ENCODE peak calls at places on chromosomes 7 and 10, in six cellular contexts. C is AG09309, B is cardiac fibroblast, I is fibroblast of mammary gland, A is CD14-positive monocyte, U is neural crest cell. Z is an unnamed sample.
A peak's percentile ranks its signal among the peaks of the same experiment; 100 is the strongest.

GRCh38 chr10:64515975-64516699 is 994.9 kb downstream of the REEP3 start:
- DNase-seq in C (no peak), B (no peak), I (no peak), A (no peak), U (no peak), Z (no peak)

GRCh38 chr10:24744966-24745365 is 21.3 kb upstream of the ARHGAP21 start:
- DNase-seq in C (no peak), B (no peak), I (no peak), A (no peak), U (no peak), Z (no peak)

GRCh38 chr10:1096287-1096889 is 40.2 kb downstream of the WDR37 start:
- DNase-seq in C (no peak), B (no peak), I (no peak), A (no peak), U (no peak), Z (no peak)

GRCh38 chr7:82335927-82336326 is 107.7 kb downstream of the CACNA2D1 start:
- DNase-seq in C (no peak), B (peak; percentile 19), I (peak; percentile 60), A (no peak), U (no peak), Z (no peak)

GRCh38 chr10:3173173-3173878 is 744 bp upstream of the PITRM1 start:
- DNase-seq in C (no peak), B (no peak), I (no peak), A (no peak), U (no peak), Z (no peak)

GRCh38 chr7:131455546-131455945 is 100.9 kb downstream of the PODXL start:
- DNase-seq in C (no peak), B (no peak), I (no peak), A (no peak), U (no peak), Z (no peak)

GRCh38 chr7:131619336-131620305 is 63.2 kb upstream of the PODXL start:
- DNase-seq in C (no peak), B (no peak), I (no peak), A (no peak), U (no peak), Z (no peak)

GRCh38 chr10:563827-564226 is 125.6 kb downstream of the DIP2C start:
- DNase-seq in C (no peak), B (no peak), I (no peak), A (no peak), U (no peak), Z (no peak)

GRCh38 chr7:114900127-114900526 is 21.8 kb upstream of the MDFIC start:
- DNase-seq in C (no peak), B (no peak), I (no peak), A (no peak), U (no peak), Z (no peak)

GRCh38 chr10:23417254-23417653 is 21.6 kb upstream of the OTUD1 start:
- DNase-seq in C (no peak), B (no peak), I (no peak), A (no peak), U (no peak), Z (no peak)

GRCh38 chr10:23408330-23408976 is 30.4 kb upstream of the OTUD1 start:
- DNase-seq in C (no peak), B (peak; percentile 31), I (peak; percentile 67), A (no peak), U (no peak), Z (no peak)

GRCh38 chr10:23413629-23414089 is 25.2 kb upstream of the OTUD1 start:
- DNase-seq in C (no peak), B (no peak), I (no peak), A (no peak), U (no peak), Z (peak; percentile 39)

GRCh38 chr10:23406409-23406808 is 32.5 kb upstream of the OTUD1 start:
- DNase-seq in C (no peak), B (no peak), I (no peak), A (no peak), U (no peak), Z (no peak)

DNA sequence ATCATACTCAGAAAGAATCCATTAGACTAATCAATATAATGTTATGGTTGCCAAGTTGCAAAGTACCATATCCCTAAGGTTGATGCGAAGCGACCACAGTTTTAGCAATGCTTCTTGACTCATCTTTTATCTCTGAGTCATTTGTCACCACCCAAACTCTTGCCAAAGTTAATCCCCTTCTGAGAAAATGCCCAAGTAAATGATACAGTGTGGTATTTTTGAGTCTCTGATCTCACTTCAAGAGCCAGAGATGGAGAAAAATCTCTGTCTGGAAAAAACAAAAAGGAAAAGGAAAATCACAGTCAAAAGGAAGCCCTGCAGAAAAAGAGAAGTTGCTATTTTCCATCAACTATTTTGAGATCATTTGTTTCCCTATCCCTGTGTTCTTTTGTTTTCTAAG is 26.7 kb upstream of the OTUD1 start:
- DNase-seq in C (no peak), B (peak; percentile 58), I (peak; percentile 77), A (peak; percentile 58), U (no peak), Z (no peak)
- TF ChIP-seq CTCF in C (no peak), B (no peak), I (no peak), A (no peak), U (no peak), Z (no peak)

DNA sequence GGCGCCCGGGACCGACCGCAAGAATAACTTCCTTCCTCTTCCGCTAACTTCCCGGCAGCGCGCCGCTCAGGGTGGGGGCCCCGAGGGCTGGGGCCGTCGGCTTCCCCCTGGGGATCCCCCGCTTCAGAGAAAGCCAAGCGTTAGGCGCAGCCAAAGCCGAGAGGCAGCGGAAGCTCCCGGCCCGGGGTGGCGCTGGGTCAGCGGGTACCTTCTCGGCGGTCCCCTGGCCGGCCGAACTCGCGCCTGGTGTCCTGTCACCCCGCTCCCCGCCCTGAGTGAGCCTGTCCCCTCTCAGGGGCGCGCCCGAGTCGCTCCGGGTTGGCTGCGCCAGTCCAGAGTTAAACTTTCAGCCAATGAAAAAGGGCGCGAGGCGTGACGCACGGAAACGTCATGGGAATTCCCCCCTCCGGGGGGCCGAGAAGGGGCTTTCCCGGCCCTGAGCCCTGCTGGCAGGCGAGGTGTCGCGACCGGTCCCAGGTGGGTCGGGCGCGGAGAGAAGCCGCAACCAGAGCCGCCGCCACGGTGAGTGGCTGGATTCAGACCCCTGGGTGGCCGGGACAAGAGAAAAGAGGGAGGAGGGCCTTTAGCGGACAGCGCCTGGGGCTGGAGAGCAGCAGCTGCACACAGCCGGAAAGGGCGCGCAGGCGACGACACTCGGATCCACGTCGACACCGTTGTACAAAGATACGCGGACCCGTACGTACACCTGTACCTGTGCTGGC is 1.3 kb upstream of the NFKB2 start:
- DNase-seq in C (peak; percentile 40), B (peak; percentile 95), I (peak; percentile 89), A (peak; percentile 99), U (peak; percentile 87), Z (peak; percentile 98)
- TF ChIP-seq CTCF in C (peak; percentile 90), B (peak; percentile 96), I (no peak), A (peak; percentile 65), U (peak; percentile 99), Z (no peak)

DNA sequence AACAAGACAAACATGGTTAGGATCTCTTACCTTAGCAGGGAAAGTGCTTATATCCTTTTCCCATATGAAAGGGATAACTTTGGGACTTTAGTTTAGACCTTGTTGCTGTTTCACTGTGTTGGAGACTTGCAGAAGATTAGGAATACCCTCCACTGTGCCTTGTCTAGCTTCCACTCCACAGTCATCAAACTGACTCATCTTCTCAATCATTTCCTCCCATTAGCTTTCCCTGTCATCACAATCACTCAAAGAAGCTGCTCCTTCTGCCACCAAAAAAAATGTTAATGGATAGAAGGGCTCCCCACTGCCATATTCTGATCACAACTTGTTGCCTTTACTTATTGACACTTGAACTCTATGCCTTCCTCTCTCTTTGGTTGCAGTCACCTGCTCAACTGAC is 16.8 kb downstream of the GNG11 start:
- DNase-seq in C (no peak), B (no peak), I (no peak), A (no peak), U (no peak), Z (no peak)
- TF ChIP-seq CTCF in C (no peak), B (no peak), I (no peak), A (no peak), U (no peak), Z (no peak)

GRCh38 chr10:74000892-74001669 is 3.2 kb downstream of the VCL start:
- DNase-seq in C (no peak), B (no peak), I (no peak), A (no peak), U (no peak), Z (no peak)

GRCh38 chr10:73997806-73998622 is at the start of gene VCL:
- DNase-seq in C (peak; percentile 86), B (peak; percentile 99), I (peak; percentile 96), A (peak; percentile 91), U (peak; percentile 98), Z (peak; percentile 97)

GRCh38 chr10:73997479-73997805 is 474 bp upstream of the VCL start:
- DNase-seq in C (no peak), B (no peak), I (no peak), A (no peak), U (no peak), Z (no peak)

GRCh38 chr10:73999703-74000102 is 1.8 kb downstream of the VCL start:
- DNase-seq in C (no peak), B (peak; percentile 62), I (peak; percentile 46), A (no peak), U (no peak), Z (no peak)

GRCh38 chr10:73998623-73999622 is 1.0 kb downstream of the VCL start:
- DNase-seq in C (no peak), B (peak; percentile 72), I (peak; percentile 93), A (no peak), U (peak; percentile 50), Z (no peak)
- TF ChIP-seq CTCF in C (peak; percentile 75), B (peak; percentile 49), I (peak; percentile 56), A (no peak), U (peak; percentile 53), Z (no peak)

GRCh38 chr10:92573798-92574544 is at the start of gene IDE:
- DNase-seq in C (no peak), B (peak; percentile 90), I (peak; percentile 82), A (peak; percentile 82), U (peak; percentile 87), Z (peak; percentile 90)
- TF ChIP-seq CTCF in C (peak; percentile 94), B (peak; percentile 86), I (peak; percentile 63), A (no peak), U (peak; percentile 79), Z (peak; percentile 94)

GRCh38 chr7:112420236-112420945 is 29.9 kb upstream of the IFRD1 start:
- DNase-seq in C (no peak), B (peak; percentile 37), I (peak; percentile 48), A (no peak), U (no peak), Z (no peak)

GRCh38 chr7:112419543-112420130 is 30.6 kb upstream of the IFRD1 start:
- DNase-seq in C (no peak), B (no peak), I (no peak), A (no peak), U (no peak), Z (no peak)

GRCh38 chr7:112423987-112424386 is 26.3 kb upstream of the IFRD1 start:
- DNase-seq in C (no peak), B (no peak), I (no peak), A (no peak), U (no peak), Z (no peak)

GRCh38 chr7:112422842-112423496 is 27.3 kb upstream of the IFRD1 start:
- DNase-seq in C (peak; percentile 82), B (peak; percentile 97), I (peak; percentile 92), A (peak; percentile 55), U (no peak), Z (no peak)

GRCh38 chr7:112421666-112422486 is 28.4 kb upstream of the IFRD1 start:
- DNase-seq in C (no peak), B (peak; percentile 43), I (peak; percentile 10), A (no peak), U (no peak), Z (no peak)
- TF ChIP-seq CTCF in C (no peak), B (no peak), I (no peak), A (no peak), U (no peak), Z (no peak)

Z was measured in GM10248.